ENCODE peak calls at places on chromosomes 4 and X, in five cellular contexts. D, C, J, L and G are unnamed samples.

GRCh38 chr4:7170012-7170411 is 22.3 kb upstream of the SORCS2 start:
- DNase-seq in J (no peak), L (no peak), D (no peak), C (no peak), G (no peak)

GRCh38 chrX:140918398-140919043 is 83.9 kb upstream of the SPANXB1 start:
- DNase-seq in L (peak; percentile 50), C (peak; percentile 35), D (peak; percentile 4), J (peak; percentile 75), G (peak; percentile 47)

GRCh38 chr4:48553720-48554119 is 63.7 kb downstream of the ZAR1 start:
- DNase-seq in C (no peak), L (no peak), D (no peak), J (no peak), G (no peak)

GRCh38 chr4:152590179-152591031 is 54.5 kb upstream of the FBXW7 start:
- DNase-seq in C (peak; percentile 84), D (no peak), J (peak; percentile 89), L (no peak), G (peak; percentile 92)

GRCh38 chr4:123870283-123870876 is 473.8 kb downstream of the SPRY1 start:
- DNase-seq in L (peak; percentile 2), D (no peak), J (no peak), C (no peak), G (no peak)

GRCh38 chr4:87716350-87717041 is 66.4 kb downstream of the DMP1 start:
- DNase-seq in J (no peak), D (no peak), L (no peak), C (no peak), G (no peak)

GRCh38 chrX:154016366-154017076 is 3.2 kb downstream of the IRAK1 start:
- DNase-seq in J (no peak), D (no peak), C (no peak), L (no peak), G (no peak)

GRCh38 chr4:94508256-94508655 is 56.5 kb downstream of the PDLIM5 start:
- DNase-seq in J (no peak), D (no peak), C (no peak), L (no peak), G (peak; percentile 53)

GRCh38 chrX:98299785-98300184 is 1416.1 kb downstream of the RPA4 start:
- DNase-seq in C (no peak), J (no peak), L (no peak), D (no peak), G (no peak)

GRCh38 chrX:18428006-18428405 is 2.6 kb downstream of the CDKL5 start:
- DNase-seq in L (no peak), D (no peak), J (no peak), C (no peak), G (no peak)

GRCh38 chr4:184953971-184954370 is 64.3 kb upstream of the HELT start:
- DNase-seq in D (no peak), L (no peak), J (no peak), C (no peak), G (no peak)

GRCh38 chr4:109931318-109931717 is 18.6 kb downstream of the EGF start:
- DNase-seq in L (no peak), D (no peak), J (no peak), C (no peak), G (no peak)

GRCh38 chr4:111854494-111855087 is 290.7 kb upstream of the FAM241A start:
- DNase-seq in C (peak; percentile 35), J (peak; percentile 55), L (peak; percentile 25), D (no peak), G (peak; percentile 15)

GRCh38 chrX:45879512-45879911 is 665.7 kb downstream of the ZNF674 start:
- DNase-seq in D (no peak), L (no peak), J (no peak), C (no peak), G (no peak)

GRCh38 chr4:128068927-128069326 is 7.8 kb downstream of the LARP1B start:
- DNase-seq in D (no peak), J (peak; percentile 61), C (no peak), L (peak; percentile 50), G (peak; percentile 31)

GRCh38 chrX:71514367-71515038 is 18.4 kb upstream of the OGT start:
- DNase-seq in D (no peak), L (no peak), J (no peak), C (peak; percentile 13), G (no peak)

GRCh38 chr4:111678466-111678865 is 466.8 kb upstream of the FAM241A start:
- DNase-seq in C (peak; percentile 55), D (no peak), J (peak; percentile 97), L (no peak), G (peak; percentile 33)

GRCh38 chrX:34624416-34624815 is 32.7 kb downstream of the TMEM47 start:
- DNase-seq in L (no peak), J (no peak), D (no peak), C (no peak), G (no peak)

GRCh38 chr4:2947926-2948325 is 15.3 kb downstream of the NOP14 start:
- DNase-seq in L (no peak), C (no peak), D (no peak), J (no peak), G (no peak)

GRCh38 chr4:176919631-176920030 is 126.9 kb upstream of the VEGFC start:
- DNase-seq in C (no peak), D (no peak), L (no peak), J (peak; percentile 47), G (no peak)

GRCh38 chr4:82770607-82771006 is 28.0 kb downstream of the SCD5 start:
- DNase-seq in C (no peak), J (no peak), D (no peak), L (no peak), G (no peak)

GRCh38 chrX:150690126-150690525 is 3.1 kb upstream of the MTMR1 start:
- DNase-seq in C (peak; percentile 60), L (peak; percentile 80), D (no peak), J (peak; percentile 92), G (peak; percentile 94)

GRCh38 chrX:136694491-136695087 is 46.6 kb downstream of the CD40LG start:
- DNase-seq in D (no peak), C (peak; percentile 53), L (peak; percentile 25), J (peak; percentile 52), G (peak; percentile 49)

GRCh38 chrX:115562492-115562872 is 1.5 kb downstream of the PLS3 start:
- DNase-seq in L (no peak), J (peak; percentile 61), D (no peak), C (peak; percentile 35), G (peak; percentile 36)

GRCh38 chr4:2761035-2761923 is 5.1 kb upstream of the TNIP2 start:
- DNase-seq in L (no peak), J (no peak), D (no peak), C (no peak), G (no peak)

GRCh38 chrX:140521393-140521792 is 16.5 kb upstream of the SOX3 start:
- DNase-seq in J (no peak), C (no peak), L (no peak), D (no peak), G (no peak)

GRCh38 chrX:2664497-2664896 is 26.6 kb upstream of the CD99 start:
- DNase-seq in J (no peak), C (peak; percentile 71), D (no peak), L (no peak), G (peak; percentile 79)

GRCh38 chrX:139823806-139824205 is 109.0 kb downstream of the ATP11C start:
- DNase-seq in C (no peak), L (no peak), J (peak; percentile 37), D (no peak), G (peak; percentile 6)

GRCh38 chr4:41575207-41575606 is 37.2 kb downstream of the LIMCH1 start:
- DNase-seq in L (no peak), D (no peak), C (no peak), J (no peak), G (peak; percentile 2)

GRCh38 chr4:53023640-53024299 is 161.7 kb downstream of the RASL11B start:
- DNase-seq in L (no peak), C (no peak), D (no peak), J (no peak), G (no peak)

GRCh38 chrX:79161655-79162054 is 17.2 kb downstream of the GPR174 start:
- DNase-seq in J (no peak), D (peak; percentile 23), C (no peak), L (no peak), G (no peak)

GRCh38 chr4:7416745-7417432 is 17.8 kb downstream of the PSAPL1 start:
- DNase-seq in D (no peak), L (no peak), J (no peak), C (no peak), G (no peak)

GRCh38 chr4:110266136-110266535 is 67.7 kb upstream of the ELOVL6 start:
- DNase-seq in D (no peak), J (no peak), C (no peak), L (no peak), G (no peak)

GRCh38 chr4:27350161-27350560 is 489.5 kb downstream of the STIM2 start:
- DNase-seq in L (no peak), C (no peak), D (no peak), J (peak; percentile 89), G (no peak)

GRCh38 chrX:54182194-54182863 is 725 bp downstream of the FAM120C start:
- DNase-seq in D (peak; percentile 50), L (peak; percentile 14), C (peak; percentile 52), J (peak; percentile 61), G (peak; percentile 17)

GRCh38 chrX:11996810-11997209 is 141.5 kb upstream of the FRMPD4 start:
- DNase-seq in C (no peak), J (no peak), D (no peak), L (no peak), G (no peak)

GRCh38 chr4:8775751-8776355 is 95.8 kb downstream of the HMX1 start:
- DNase-seq in C (no peak), J (no peak), D (no peak), L (no peak), G (no peak)

GRCh38 chr4:82287720-82288119 is 86.1 kb downstream of the HNRNPD start:
- DNase-seq in D (no peak), J (no peak), C (no peak), L (no peak), G (no peak)

GRCh38 chrX:53056292-53056691 is 7.7 kb downstream of the GPR173 start:
- DNase-seq in D (no peak), C (no peak), J (peak; percentile 18), L (no peak), G (no peak)